ENCODE peak calls at places on chromosomes 7 and 10, in eight cellular contexts. S, L, W, Y, T, M, I and N are unnamed samples.

GRCh38 chr7:77993823-77994222 is 195.2 kb downstream of the PHTF2 start:
- DNase-seq in Y (no peak), I (no peak), T (no peak), M (no peak), W (no peak), L (no peak), S (no peak), N (no peak)

GRCh38 chr7:132815696-132816334 is 239.5 kb upstream of the PLXNA4 start:
- DNase-seq in M (peak), S (peak), L (no peak), I (no peak), T (peak), Y (no peak), W (no peak), N (no peak)

GRCh38 chr10:96910488-96911395 is 78.6 kb downstream of the LCOR start:
- DNase-seq in M (peak), W (no peak), L (no peak), S (peak), T (peak), Y (no peak), I (peak), N (no peak)

GRCh38 chr7:96308253-96308949 is 13.5 kb downstream of the SLC25A13 start:
- DNase-seq in Y (no peak), T (no peak), L (no peak), I (no peak), W (no peak), M (no peak), S (no peak), N (peak)

GRCh38 chr10:17088118-17088806 is 41.3 kb downstream of the CUBN start:
- DNase-seq in M (peak), W (no peak), S (no peak), T (peak), Y (no peak), L (no peak), I (no peak), N (no peak)

GRCh38 chr7:150862356-150862755 is 10.0 kb downstream of the AOC1 start:
- DNase-seq in Y (no peak), I (no peak), L (no peak), M (no peak), S (no peak), T (no peak), W (no peak), N (no peak)

GRCh38 chr10:18438356-18439126 is 212.8 kb downstream of the NSUN6 start:
- DNase-seq in S (peak), W (no peak), I (no peak), Y (no peak), M (no peak), T (no peak), L (no peak), N (no peak)

GRCh38 chr10:92079003-92079402 is 155.4 kb downstream of the BTAF1 start:
- DNase-seq in S (no peak), T (no peak), L (no peak), I (no peak), M (peak), W (no peak), Y (no peak), N (no peak)

GRCh38 chr7:148650232-148650858 is 48.4 kb upstream of the CUL1 start:
- DNase-seq in L (no peak), S (no peak), W (no peak), Y (no peak), T (peak), M (peak), I (no peak), N (no peak)

GRCh38 chr10:32418572-32418971 is 27.4 kb upstream of the CCDC7 start:
- DNase-seq in S (no peak), Y (no peak), W (no peak), L (no peak), M (no peak), I (no peak), T (no peak), N (no peak)

GRCh38 chr10:59222788-59223187 is 46.3 kb downstream of the PHYHIPL start:
- DNase-seq in Y (no peak), T (no peak), M (no peak), S (no peak), I (no peak), L (no peak), W (no peak), N (no peak)

GRCh38 chr10:28734940-28735759 is 57.8 kb downstream of the BAMBI start:
- DNase-seq in I (no peak), S (no peak), W (no peak), M (peak), Y (no peak), L (no peak), T (peak), N (no peak)

GRCh38 chr7:147279516-147279915 is 1162.9 kb downstream of the CNTNAP2 start:
- DNase-seq in M (no peak), T (no peak), L (no peak), S (no peak), W (no peak), Y (no peak), I (no peak), N (no peak)

GRCh38 chr7:105178177-105178576 is 164.2 kb downstream of the KMT2E start:
- DNase-seq in W (no peak), L (no peak), T (no peak), I (no peak), M (no peak), Y (no peak), S (no peak), N (no peak)

GRCh38 chr10:123269017-123269552 is 114.9 kb downstream of the BUB3 start:
- DNase-seq in S (no peak), Y (no peak), I (no peak), L (no peak), M (no peak), W (no peak), T (no peak), N (no peak)

GRCh38 chr7:135206887-135207738 is 4.2 kb downstream of the WDR91 start:
- DNase-seq in Y (no peak), W (no peak), I (no peak), S (peak), T (no peak), L (no peak), M (no peak), N (no peak)

GRCh38 chr7:135240446-135240845 is 6.8 kb downstream of the STRA8 start:
- DNase-seq in M (no peak), T (no peak), I (no peak), S (no peak), W (no peak), Y (no peak), L (no peak), N (peak)

GRCh38 chr10:86163522-86164215 is 202.9 kb downstream of the GRID1 start:
- DNase-seq in I (no peak), W (no peak), S (no peak), L (no peak), T (no peak), M (no peak), Y (no peak), N (peak)

GRCh38 chr10:3689871-3690510 is 95.0 kb downstream of the KLF6 start:
- DNase-seq in W (no peak), L (no peak), M (peak), S (no peak), Y (no peak), I (no peak), T (peak), N (no peak)

GRCh38 chr7:22200238-22200637 is 156.7 kb downstream of the RAPGEF5 start:
- DNase-seq in W (no peak), M (no peak), S (no peak), T (no peak), I (no peak), L (no peak), Y (no peak), N (no peak)

GRCh38 chr7:128409435-128410091 is at the start of gene IMPDH1:
- DNase-seq in M (peak), I (peak), W (peak), S (peak), Y (peak), T (peak), L (peak), N (peak)

GRCh38 chr7:127783267-127783559 is 131.2 kb downstream of the SND1 start:
- DNase-seq in M (no peak), Y (no peak), S (no peak), I (no peak), W (no peak), L (no peak), T (no peak), N (no peak)

GRCh38 chr10:80507484-80507880 is 30.2 kb upstream of the SH2D4B start:
- DNase-seq in W (no peak), T (no peak), M (no peak), L (no peak), Y (no peak), S (no peak), I (no peak), N (no peak)

GRCh38 chr7:35336444-35336843 is 82.5 kb upstream of the TBX20 start:
- DNase-seq in Y (no peak), W (no peak), T (no peak), I (no peak), M (no peak), S (no peak), L (no peak), N (no peak)

GRCh38 chr10:74292871-74293427 is 141.9 kb downstream of the ADK start:
- DNase-seq in L (no peak), M (peak), T (peak), I (no peak), Y (no peak), W (no peak), S (no peak), N (no peak)

GRCh38 chr10:80260295-80261243 is 28.9 kb downstream of the MAT1A start:
- DNase-seq in M (peak), I (peak), T (no peak), L (no peak), Y (peak), S (peak), W (no peak), N (peak)

GRCh38 chr10:3659518-3659917 is 125.5 kb downstream of the KLF6 start:
- DNase-seq in W (no peak), M (no peak), L (no peak), Y (no peak), I (no peak), T (no peak), S (no peak), N (no peak)

GRCh38 chr7:44348300-44348699 is 22.9 kb upstream of the CAMK2B start:
- DNase-seq in L (no peak), T (peak), M (peak), S (peak), I (peak), Y (no peak), W (no peak), N (no peak)

GRCh38 chr7:43244232-43244631 is 131.8 kb downstream of the HECW1 start:
- DNase-seq in Y (no peak), S (no peak), T (no peak), M (peak), I (no peak), W (no peak), L (no peak), N (no peak)